ENCODE peak calls at places on chromosomes 13 and 19, in seven cellular contexts. F is sigmoid colon, L is transverse colon, N is A549, B is K562, M is SK-N-SH, C is ovary. E is an unnamed sample.

GRCh38 chr13:31962661-31963345 is 68.8 kb upstream of the FRY start:
- DNase-seq in F (no peak), L (no peak), N (no peak), B (no peak), M (no peak), C (no peak), E (no peak)

GRCh38 chr13:78662467-78662866 is 3.5 kb upstream of the OBI1 start:
- DNase-seq in F (no peak), L (no peak), N (no peak), B (no peak), M (no peak), C (no peak), E (no peak)

GRCh38 chr19:56167064-56167578 is 8.7 kb upstream of the GALP start:
- DNase-seq in F (no peak), L (no peak), N (no peak), B (peak; percentile 43), M (no peak), C (no peak), E (no peak)

GRCh38 chr13:51469790-51470189 is 17.0 kb upstream of the INTS6 start:
- DNase-seq in F (no peak), L (no peak), N (no peak), B (no peak), M (no peak), C (no peak), E (no peak)

GRCh38 chr13:64529874-64530485 is 2700.2 kb downstream of the PCDH9 start:
- DNase-seq in F (no peak), L (no peak), N (peak; percentile 1), B (peak; percentile 6), M (peak; percentile 14), C (no peak), E (no peak)

GRCh38 chr19:30557927-30558557 is 185.9 kb downstream of the ZNF536 start:
- DNase-seq in F (no peak), L (no peak), N (no peak), B (no peak), M (no peak), C (no peak), E (no peak)

GRCh38 chr19:44796701-44797115 is 12.2 kb upstream of the BCAM start:
- DNase-seq in F (no peak), L (no peak), N (no peak), B (no peak), M (no peak), C (no peak), E (no peak)

GRCh38 chr19:16462757-16463250 is 9.0 kb downstream of the EPS15L1 start:
- DNase-seq in F (no peak), L (peak; percentile 26), N (no peak), B (no peak), M (no peak), C (no peak), E (no peak)

GRCh38 chr19:3275583-3276340 is 51.3 kb downstream of the CELF5 start:
- DNase-seq in F (no peak), L (peak; percentile 91), N (peak; percentile 84), B (peak; percentile 100), M (peak; percentile 100), C (peak; percentile 43), E (peak; percentile 16)

GRCh38 chr19:54158812-54159351 is 639 bp downstream of the LENG1 start:
- DNase-seq in F (no peak), L (no peak), N (peak; percentile 28), B (no peak), M (no peak), C (no peak), E (no peak)

GRCh38 chr13:41268764-41269163 is 5.4 kb upstream of the MTRF1 start:
- DNase-seq in F (no peak), L (no peak), N (no peak), B (no peak), M (no peak), C (no peak), E (no peak)

GRCh38 chr13:49314344-49314882 is 66.7 kb downstream of the CDADC1 start:
- DNase-seq in F (no peak), L (no peak), N (no peak), B (no peak), M (no peak), C (no peak), E (no peak)

GRCh38 chr19:7497292-7497691 is 8.5 kb upstream of the PEX11G start:
- DNase-seq in F (no peak), L (no peak), N (no peak), B (peak; percentile 49), M (no peak), C (no peak), E (no peak)

GRCh38 chr19:38869836-38870607 is 8.1 kb downstream of the RINL start:
- DNase-seq in F (peak; percentile 94), L (peak; percentile 96), N (peak; percentile 93), B (no peak), M (peak; percentile 91), C (peak; percentile 77), E (peak; percentile 74)

GRCh38 chr13:72025836-72026235 is 158.8 kb upstream of the DACH1 start:
- DNase-seq in F (no peak), L (no peak), N (no peak), B (no peak), M (no peak), C (no peak), E (no peak)

GRCh38 chr19:616732-617526 is 16.4 kb downstream of the POLRMT start:
- DNase-seq in F (no peak), L (no peak), N (no peak), B (no peak), M (no peak), C (no peak), E (no peak)
- TF ChIP-seq EP300 in F (no peak), L (no peak), N (no peak), B (no peak), M (no peak), C (no peak), E (no peak)

GRCh38 chr19:5339950-5340636 is 519 bp downstream of the PTPRS start:
- DNase-seq in F (no peak), L (no peak), N (peak; percentile 46), B (peak; percentile 62), M (peak; percentile 87), C (peak; percentile 12), E (no peak)
- TF ChIP-seq CTCF in F (no peak), L (no peak), N (peak; percentile 51), B (no peak), M (peak; percentile 40), C (no peak), E (no peak)

GRCh38 chr19:48363500-48363809 is 285 bp downstream of the TMEM143 start:
- DNase-seq in F (no peak), L (no peak), N (no peak), B (peak; percentile 23), M (no peak), C (no peak), E (no peak)
- TF ChIP-seq EP300 in F (no peak), L (no peak), N (no peak), B (no peak), M (no peak), C (no peak), E (no peak)

DNA sequence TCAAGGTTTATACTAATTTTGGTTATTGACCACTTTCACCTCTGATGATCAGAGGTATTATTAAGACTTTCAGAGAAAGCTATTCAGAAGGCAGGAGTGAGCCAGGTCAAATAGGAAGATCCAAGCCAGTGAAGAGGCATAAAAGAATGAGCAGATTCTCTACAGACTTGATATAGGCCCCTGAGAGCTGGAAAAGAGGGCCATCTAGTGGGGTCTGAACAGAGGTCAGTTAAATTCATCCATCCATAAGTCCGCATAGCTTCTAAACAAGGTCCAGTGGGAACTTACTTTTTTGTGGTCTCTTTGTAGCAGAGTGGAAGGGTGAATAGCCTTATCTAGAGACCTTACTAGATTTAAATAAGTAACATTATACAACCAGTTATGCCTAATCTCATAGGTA is 126.6 kb upstream of the UFM1 start:
- DNase-seq in F (no peak), L (no peak), N (no peak), B (peak; percentile 5), M (no peak), C (no peak), E (no peak)
- TF ChIP-seq CTCF in F (no peak), L (no peak), N (no peak), B (no peak), M (peak; percentile 35), C (no peak), E (no peak)

GRCh38 chr13:23427342-23428182 is 5.9 kb downstream of the SACS start:
- DNase-seq in F (peak; percentile 93), L (peak; percentile 33), N (peak; percentile 26), B (no peak), M (no peak), C (peak; percentile 20), E (no peak)
- TF ChIP-seq EP300 in F (peak; percentile 76), L (peak; percentile 34), N (no peak), B (no peak), M (peak; percentile 92), C (no peak), E (no peak)

GRCh38 chr19:35960432-35960972 is 24.3 kb downstream of the LRFN3 start:
- DNase-seq in F (no peak), L (no peak), N (no peak), B (no peak), M (no peak), C (no peak), E (no peak)

GRCh38 chr19:35959968-35960320 is 23.8 kb downstream of the LRFN3 start:
- DNase-seq in F (no peak), L (no peak), N (no peak), B (no peak), M (no peak), C (no peak), E (no peak)

GRCh38 chr19:35958660-35959039 is 22.5 kb downstream of the LRFN3 start:
- DNase-seq in F (no peak), L (no peak), N (no peak), B (no peak), M (no peak), C (no peak), E (no peak)

GRCh38 chr19:35955881-35956634 is 19.9 kb downstream of the LRFN3 start:
- DNase-seq in F (no peak), L (no peak), N (no peak), B (no peak), M (no peak), C (no peak), E (no peak)

DNA sequence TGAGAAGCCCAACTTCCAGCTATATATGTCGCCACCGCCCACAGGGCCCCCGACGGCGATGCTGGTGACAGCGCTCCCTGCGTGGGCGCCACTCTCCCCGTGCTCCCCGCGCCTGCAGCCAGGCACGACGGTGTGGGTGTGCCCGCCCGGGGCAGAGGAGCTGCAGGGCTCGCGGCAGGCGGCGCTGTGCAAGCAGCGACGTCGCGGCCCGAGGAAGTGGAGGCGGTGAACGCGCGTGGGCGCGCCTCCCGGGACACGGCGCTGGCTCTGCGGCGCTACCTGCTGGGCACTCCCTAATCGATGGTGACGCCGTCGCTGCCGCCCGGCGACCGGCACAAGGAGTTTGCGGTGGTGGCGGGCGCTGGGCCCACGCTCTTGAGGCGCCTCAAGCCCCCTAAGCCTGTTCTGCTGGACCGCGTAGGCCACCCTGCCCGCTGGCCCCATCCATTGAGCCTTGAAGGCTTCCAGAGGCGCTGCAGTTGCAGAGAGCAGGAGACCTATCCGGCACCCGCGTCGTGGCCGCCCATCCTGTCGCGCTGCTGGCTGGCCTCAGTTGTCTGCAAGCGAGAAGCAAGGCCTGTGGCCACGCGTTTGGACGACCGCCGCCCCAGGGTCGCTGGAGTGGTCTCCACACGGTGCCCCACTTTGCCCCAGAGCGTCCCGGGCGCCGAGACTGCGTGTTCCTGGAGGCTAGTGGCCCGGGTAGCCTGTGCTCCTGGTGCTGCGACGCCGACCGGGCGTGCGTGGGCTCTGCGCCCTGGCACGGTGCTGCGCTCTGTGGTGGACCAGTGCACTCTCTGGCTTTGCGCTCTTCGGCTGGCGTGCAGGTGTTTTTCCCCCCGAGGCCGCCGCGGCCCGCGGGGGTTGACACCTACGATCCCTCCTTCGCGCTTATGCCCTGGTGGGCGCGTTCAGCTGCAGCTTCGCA is 23.1 kb downstream of the LRFN3 start:
- DNase-seq in F (no peak), L (peak; percentile 56), N (no peak), B (no peak), M (peak; percentile 63), C (no peak), E (no peak)
- TF ChIP-seq CTCF in F (no peak), L (peak; percentile 19), N (peak; percentile 43), B (peak; percentile 20), M (peak; percentile 23), C (no peak), E (peak; percentile 25)

E was measured in tibial nerve.